ENCODE peak calls at places on chromosomes 3 and 15, in four cellular contexts. M, V, A and Q are unnamed samples.

GRCh38 chr15:94263341-94264273 is 32.2 kb downstream of the MCTP2 start:
- DNase-seq in M (no peak), A (no peak), V (no peak), Q (no peak)

GRCh38 chr3:52526151-52526561 is 7.5 kb downstream of the NT5DC2 start:
- DNase-seq in A (no peak), M (no peak), V (no peak), Q (peak)

GRCh38 chr3:80677796-80678195 is 910.0 kb upstream of the ROBO1 start:
- DNase-seq in V (no peak), M (no peak), A (no peak), Q (no peak)

GRCh38 chr3:184196536-184196935 is 10.5 kb downstream of the ABCF3 start:
- DNase-seq in V (no peak), M (no peak), A (peak), Q (no peak)

GRCh38 chr15:55868707-55869106 is 124.7 kb downstream of the NEDD4 start:
- DNase-seq in A (no peak), M (no peak), V (no peak), Q (no peak)

GRCh38 chr3:31167666-31168065 is 273.2 kb upstream of the GADL1 start:
- DNase-seq in A (no peak), V (no peak), M (no peak), Q (no peak)

GRCh38 chr3:17714473-17714872 is 28.0 kb downstream of the TBC1D5 start:
- DNase-seq in A (no peak), V (no peak), M (no peak), Q (no peak)

GRCh38 chr3:34842706-34843478 is 796.4 kb upstream of the ARPP21 start:
- DNase-seq in M (no peak), V (no peak), A (no peak), Q (no peak)

GRCh38 chr3:35944915-35945710 is 305.8 kb downstream of the ARPP21 start:
- DNase-seq in V (no peak), A (no peak), M (no peak), Q (no peak)

GRCh38 chr3:155248531-155249187 is 44.8 kb downstream of the STRIT1 start:
- DNase-seq in V (no peak), M (no peak), A (no peak), Q (no peak)